ENCODE peak calls at places on chromosomes 6 and 20, in six cellular contexts. K, S, M, Z, L and D are unnamed samples. For H3K27me3, the result is how much of the 10 kb centered on the place peaks cover.

GRCh38 chr6:114033606-114034005 is 62.7 kb upstream of the HDAC2 start:
- DNase-seq in K (no peak), S (no peak), M (no peak), Z (no peak), L (no peak), D (no peak)

GRCh38 chr6:125546827-125547226 is 202.6 kb upstream of the HEY2 start:
- DNase-seq in K (no peak), S (no peak), M (no peak), Z (peak), L (no peak), D (no peak)

GRCh38 chr6:14310955-14311354 is 193.4 kb downstream of the CD83 start:
- DNase-seq in K (no peak), S (no peak), M (no peak), Z (no peak), L (no peak), D (no peak)

GRCh38 chr20:59222239-59222981 is 58.8 kb downstream of the ZNF831 start:
- DNase-seq in K (peak), S (peak), M (peak), Z (peak), L (peak), D (no peak)

GRCh38 chr6:84581494-84582259 is 182.7 kb downstream of the TBX18 start:
- DNase-seq in K (no peak), S (no peak), M (no peak), Z (no peak), L (no peak), D (no peak)

GRCh38 chr20:10414982-10415650 is 18.9 kb downstream of the MKKS start:
- DNase-seq in K (no peak), S (no peak), M (no peak), Z (peak), L (no peak), D (no peak)

GRCh38 chr20:23658336-23658735 is 20.6 kb upstream of the CST3 start:
- DNase-seq in K (no peak), S (no peak), M (no peak), Z (no peak), L (no peak), D (no peak)

GRCh38 chr6:51203504-51203903 is 384.8 kb downstream of the TFAP2B start:
- DNase-seq in K (no peak), S (no peak), M (no peak), Z (no peak), L (no peak), D (no peak)

GRCh38 chr6:142944126-142945066 is 580 bp downstream of the HIVEP2 start:
- DNase-seq in K (peak), S (peak), M (peak), Z (peak), L (peak), D (no peak)

GRCh38 chr20:34703061-34703572 is 1.0 kb upstream of the TP53INP2 start:
- DNase-seq in K (no peak), S (no peak), M (no peak), Z (no peak), L (no peak), D (no peak)

GRCh38 chr20:46683939-46684750 is 5.1 kb downstream of the TP53RK start:
- DNase-seq in K (no peak), S (no peak), M (peak), Z (peak), L (no peak), D (no peak)

GRCh38 chr6:26159417-26160273 is 72.4 kb downstream of the HFE start:
- DNase-seq in K (no peak), S (no peak), M (no peak), Z (peak), L (no peak), D (no peak)

GRCh38 chr6:14501914-14502313 is 384.3 kb downstream of the CD83 start:
- DNase-seq in K (no peak), S (no peak), M (no peak), Z (no peak), L (no peak), D (no peak)

GRCh38 chr6:6635869-6636268 is 47.3 kb downstream of the LY86 start:
- DNase-seq in K (no peak), S (no peak), M (no peak), Z (no peak), L (no peak), D (no peak)

GRCh38 chr6:17962436-17963031 is 24.9 kb downstream of the KIF13A start:
- DNase-seq in K (no peak), S (peak), M (no peak), Z (no peak), L (peak), D (no peak)

GRCh38 chr6:44129841-44130322 is 2.5 kb downstream of the TMEM63B start:
- DNase-seq in K (peak), S (no peak), M (no peak), Z (no peak), L (no peak), D (no peak)

GRCh38 chr6:44128020-44128917 is 915 bp downstream of the TMEM63B start:
- DNase-seq in K (peak), S (peak), M (peak), Z (peak), L (peak), D (no peak)

GRCh38 chr6:44127186-44128019 is at the start of the genes MRPL14 and TMEM63B:
- DNase-seq in K (peak), S (peak), M (peak), Z (peak), L (peak), D (no peak)

GRCh38 chr6:44123544-44123943 is 3.7 kb downstream of the MRPL14 start:
- DNase-seq in K (no peak), S (no peak), M (no peak), Z (no peak), L (no peak), D (no peak)

DNA sequence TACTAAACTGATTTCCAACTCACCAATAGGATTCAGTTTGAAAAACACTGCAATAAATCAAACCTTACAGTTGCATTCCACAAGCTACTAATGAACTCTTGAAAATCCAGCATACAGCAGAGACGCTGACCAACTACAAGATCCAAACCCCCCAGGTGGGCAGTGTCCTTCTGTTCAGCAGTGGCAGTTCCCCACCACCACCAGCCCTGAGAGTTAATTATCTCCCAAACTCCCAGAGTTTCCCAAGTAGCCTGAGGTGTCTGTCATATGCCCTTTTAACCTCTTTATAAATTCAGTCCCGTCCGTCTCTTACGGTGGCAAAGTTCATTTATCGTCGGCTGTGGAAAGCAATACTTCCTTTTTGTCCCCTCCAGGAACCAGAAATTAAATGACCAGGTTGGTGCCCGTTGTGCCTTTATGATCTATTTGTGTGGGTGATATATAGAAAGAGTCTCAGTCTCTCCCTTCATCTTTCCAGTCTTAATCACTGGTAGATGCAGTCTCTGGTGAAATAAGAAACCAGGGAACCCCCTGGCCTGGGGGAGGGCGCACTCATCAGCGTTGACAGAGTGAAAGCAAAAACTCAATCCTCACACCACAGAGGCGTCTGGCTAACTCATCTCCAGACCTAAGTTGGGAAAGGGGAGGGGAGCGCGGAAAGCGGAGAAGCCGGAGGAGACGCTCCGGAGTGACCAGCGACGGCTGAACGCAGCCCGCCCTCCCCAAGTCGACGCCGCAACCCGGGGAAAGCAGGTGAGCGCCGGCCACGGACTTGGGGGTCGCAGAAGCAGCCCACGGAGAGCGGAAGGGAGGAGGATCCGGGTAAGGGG is 717 bp downstream of the MRPL14 start:
- DNase-seq in K (peak), S (peak), M (peak), Z (peak), L (no peak), D (no peak)
- TF ChIP-seq POLR2AphosphoS5 in K (no peak), S (no peak), M (no peak), Z (no peak), L (no peak), D (no peak)

GRCh38 chr6:169029861-169030260 is 223.8 kb downstream of the THBS2 start:
- DNase-seq in K (no peak), S (peak), M (no peak), Z (no peak), L (no peak), D (no peak)

GRCh38 chr6:169038691-169039090 is 215.0 kb downstream of the THBS2 start:
- DNase-seq in K (no peak), S (no peak), M (no peak), Z (no peak), L (no peak), D (no peak)

GRCh38 chr6:169035381-169036280 is 218.0 kb downstream of the THBS2 start:
- DNase-seq in K (no peak), S (peak), M (no peak), Z (no peak), L (no peak), D (no peak)

DNA sequence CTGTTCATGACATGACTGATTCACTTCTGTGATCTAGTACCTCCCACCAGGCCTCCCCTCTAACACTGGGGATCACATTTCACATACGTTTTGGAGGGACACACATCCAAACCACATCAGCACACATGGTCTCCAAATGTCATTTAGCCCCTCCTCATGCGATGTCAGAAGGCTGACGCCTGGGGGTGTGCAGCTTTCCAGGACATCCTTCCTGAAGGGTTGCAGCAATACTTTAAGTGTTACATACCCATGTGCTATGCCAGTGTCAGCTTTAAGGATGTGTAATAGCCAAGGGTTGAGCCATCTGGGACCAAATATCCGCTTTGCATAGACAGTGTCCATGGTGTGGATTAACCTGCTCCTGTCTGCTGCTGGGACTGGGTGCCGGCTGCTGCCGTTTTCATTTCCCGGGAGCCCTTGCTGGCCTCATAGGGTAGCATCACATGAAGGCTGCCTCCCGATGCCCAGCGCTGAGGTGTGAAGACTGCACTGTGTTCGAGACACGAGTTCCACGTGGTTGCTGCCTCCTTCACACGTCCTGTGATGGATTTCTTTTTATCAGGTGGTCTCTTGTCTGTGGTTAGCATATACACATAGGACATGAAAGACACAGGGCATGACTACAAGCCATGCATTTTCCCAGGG is 219.0 kb downstream of the THBS2 start:
- DNase-seq in K (no peak), S (no peak), M (no peak), Z (no peak), L (no peak), D (no peak)
- TF ChIP-seq CTCF in K (no peak), S (no peak), M (no peak), Z (no peak), L (no peak), D (no peak)

GRCh38 chr6:105982761-105983600 is 103.2 kb upstream of the PRDM1 start:
- DNase-seq in K (no peak), S (no peak), M (no peak), Z (no peak), L (no peak), D (no peak)
- H3K27me3 ChIP-seq in K (under half), S (under half), M (half or more), Z (half or more), L (under half), D (under half)

GRCh38 chr6:24325978-24326377 is 31.9 kb downstream of the DCDC2 start:
- DNase-seq in K (no peak), S (no peak), M (no peak), Z (no peak), L (no peak), D (no peak)

GRCh38 chr6:24322924-24323323 is 34.9 kb downstream of the DCDC2 start:
- DNase-seq in K (no peak), S (no peak), M (no peak), Z (no peak), L (no peak), D (no peak)

GRCh38 chr6:24324617-24325016 is 33.2 kb downstream of the DCDC2 start:
- DNase-seq in K (no peak), S (no peak), M (no peak), Z (no peak), L (no peak), D (no peak)

GRCh38 chr6:24323632-24324337 is 34.1 kb downstream of the DCDC2 start:
- DNase-seq in K (no peak), S (no peak), M (no peak), Z (no peak), L (no peak), D (no peak)

DNA sequence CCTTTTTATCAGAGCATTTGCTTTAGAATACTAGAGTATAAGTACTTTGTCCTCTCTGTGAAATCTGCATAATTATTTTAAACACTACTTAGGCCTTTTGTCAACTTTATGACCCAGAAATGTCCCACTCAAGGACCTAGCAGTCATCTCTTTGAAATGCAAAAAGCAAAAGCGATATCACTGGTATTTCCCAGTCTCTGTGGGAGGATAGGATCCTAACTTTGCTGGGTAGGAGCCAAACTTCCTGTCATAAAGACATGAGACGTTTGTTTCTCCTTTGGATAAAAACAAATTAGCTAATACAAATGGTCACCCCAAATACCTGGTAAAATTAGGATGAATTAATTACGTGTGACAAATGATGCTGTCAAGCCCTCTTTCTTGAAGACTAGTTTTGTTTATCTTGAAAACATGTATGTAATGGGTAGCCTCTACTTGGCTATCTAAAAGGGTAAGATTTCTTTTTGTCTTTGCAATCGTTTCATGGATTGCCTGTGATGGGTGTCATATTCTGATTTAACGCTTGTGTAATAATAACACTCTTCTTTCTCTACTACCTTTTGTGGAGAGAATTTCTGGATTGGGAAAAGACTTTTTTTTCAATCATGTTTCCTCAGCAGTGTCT is 36.2 kb downstream of the DCDC2 start:
- DNase-seq in K (no peak), S (no peak), M (no peak), Z (peak), L (no peak), D (no peak)
- TF ChIP-seq POLR2AphosphoS5 in K (no peak), S (no peak), M (no peak), Z (peak), L (no peak), D (no peak)

GRCh38 chr6:170483413-170483812 is 69.7 kb downstream of the PSMB1 start:
- DNase-seq in K (no peak), S (no peak), M (no peak), Z (no peak), L (no peak), D (no peak)
- TF ChIP-seq CTCF in K (no peak), S (no peak), M (no peak), Z (no peak), L (no peak), D (no peak)

GRCh38 chr6:165506657-165507056 is 156.4 kb downstream of the PDE10A start:
- DNase-seq in K (no peak), S (no peak), M (no peak), Z (no peak), L (no peak), D (no peak)
- H3K27me3 ChIP-seq in K (under half), S (under half), M (under half), Z (under half), L (under half), D (under half)

GRCh38 chr6:139990865-139991264 is 616.4 kb upstream of the CITED2 start:
- DNase-seq in K (no peak), S (no peak), M (no peak), Z (no peak), L (no peak), D (no peak)
- TF ChIP-seq POLR2AphosphoS5 in K (no peak), S (no peak), M (no peak), Z (no peak), L (no peak), D (no peak)

GRCh38 chr20:2237059-2237458 is 58.7 kb upstream of the TGM3 start:
- DNase-seq in K (peak), S (no peak), M (peak), Z (peak), L (peak), D (no peak)
- TF ChIP-seq CTCF in K (peak), S (no peak), M (no peak), Z (peak), L (no peak), D (peak)

DNA sequence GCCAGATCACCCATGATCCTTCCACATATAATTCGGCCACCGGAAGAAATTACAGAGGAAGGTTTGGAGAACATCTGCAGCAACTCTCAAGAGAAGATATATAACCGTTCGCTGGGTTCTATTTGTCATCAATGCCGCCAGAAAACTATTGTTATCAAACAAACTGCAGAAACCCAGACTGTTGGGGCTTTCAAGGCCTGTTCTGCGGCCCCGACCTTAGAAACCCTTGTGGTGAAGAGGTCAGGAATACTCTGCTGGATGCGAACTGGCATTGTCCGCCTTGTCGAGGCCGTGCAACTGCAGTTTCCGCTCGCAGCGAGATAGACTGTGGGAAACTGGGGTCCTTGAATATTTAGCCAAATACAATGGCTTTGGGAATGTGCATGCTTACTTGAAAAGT is 21.3 kb downstream of the PRSS16 start:
- DNase-seq in K (no peak), S (no peak), M (no peak), Z (no peak), L (no peak), D (no peak)
- H3K27me3 ChIP-seq in K (under half), S (under half), M (half or more), Z (under half), L (half or more), D (under half)